ENCODE peak calls at places on chromosomes 5 and 9, in seven cellular contexts. J is DMS53; K is Calu3; T is GM13977; I is stimulated activated CD8-positive, alpha-beta memory T cell treated with anti-CD3 and anti-CD28 coated beads, Interleukin-7, amount 100 ng/mL, for 1 hour; X is hippocampal formation; V is choroid plexus epithelial cell. F is an unnamed sample.

GRCh38 chr9:127493592-127494303 is 42.4 kb downstream of the LRSAM1 start:
- DNase-seq in J (no peak), K (no peak), T (no peak), I (no peak), X (no peak), V (no peak), F (peak)

GRCh38 chr5:79841172-79841571 is 149.9 kb downstream of the MTX3 start:
- DNase-seq in J (no peak), K (no peak), T (no peak), I (no peak), X (no peak), V (no peak), F (no peak)

GRCh38 chr9:20315672-20316071 is 306.6 kb downstream of the MLLT3 start:
- DNase-seq in J (no peak), K (no peak), T (no peak), I (no peak), X (no peak), V (peak), F (no peak)

GRCh38 chr5:166724284-166724683 is 1567.2 kb upstream of the WWC1 start:
- DNase-seq in J (no peak), K (peak), T (no peak), I (no peak), X (no peak), V (no peak), F (no peak)

GRCh38 chr5:23506329-23507236 is 826 bp upstream of the PRDM9 start:
- DNase-seq in J (peak), K (no peak), T (no peak), I (no peak), X (no peak), V (peak), F (no peak)

GRCh38 chr5:55636711-55637110 is 75.4 kb downstream of the SLC38A9 start:
- DNase-seq in J (peak), K (peak), T (no peak), I (no peak), X (no peak), V (peak), F (no peak)

GRCh38 chr5:125558466-125558865 is 812.0 kb upstream of the ZNF608 start:
- DNase-seq in J (peak), K (no peak), T (no peak), I (no peak), X (no peak), V (peak), F (no peak)

GRCh38 chr9:106075991-106076390 is 381.6 kb downstream of the TMEM38B start:
- DNase-seq in J (no peak), K (peak), T (no peak), I (no peak), X (no peak), V (peak), F (no peak)

GRCh38 chr9:87307810-87308209 is 189.9 kb upstream of the DAPK1 start:
- DNase-seq in J (no peak), K (no peak), T (no peak), I (no peak), X (no peak), V (no peak), F (no peak)

GRCh38 chr9:97744710-97745708 is 47.9 kb upstream of the XPA start:
- DNase-seq in J (peak), K (no peak), T (no peak), I (no peak), X (no peak), V (no peak), F (no peak)

GRCh38 chr5:13708432-13708831 is 236.1 kb downstream of the DNAH5 start:
- DNase-seq in J (no peak), K (no peak), T (no peak), I (no peak), X (no peak), V (no peak), F (no peak)

GRCh38 chr9:88258012-88258411 is 119.7 kb upstream of the SPATA31C2 start:
- DNase-seq in J (no peak), K (no peak), T (no peak), I (no peak), X (peak), V (peak), F (peak)

GRCh38 chr5:133256276-133256675 is 204.5 kb downstream of the HSPA4 start:
- DNase-seq in J (no peak), K (no peak), T (no peak), I (no peak), X (no peak), V (no peak), F (no peak)

GRCh38 chr5:1280177-1281037 is 14.5 kb downstream of the TERT start:
- DNase-seq in J (no peak), K (no peak), T (no peak), I (no peak), X (no peak), V (no peak), F (no peak)

GRCh38 chr9:130117376-130117775 is 54.8 kb upstream of the NCS1 start:
- DNase-seq in J (no peak), K (no peak), T (no peak), I (no peak), X (no peak), V (no peak), F (no peak)

GRCh38 chr5:172133359-172134029 is 54.5 kb downstream of the STK10 start:
- DNase-seq in J (no peak), K (no peak), T (no peak), I (no peak), X (no peak), V (peak), F (peak)

GRCh38 chr5:14685757-14686156 is 21.2 kb downstream of the OTULIN start:
- DNase-seq in J (peak), K (no peak), T (peak), I (no peak), X (peak), V (peak), F (no peak)

GRCh38 chr5:124537136-124537919 is 209.1 kb downstream of the ZNF608 start:
- DNase-seq in J (no peak), K (no peak), T (no peak), I (no peak), X (no peak), V (no peak), F (no peak)

GRCh38 chr9:22469928-22470544 is 23.4 kb downstream of the DMRTA1 start:
- DNase-seq in J (peak), K (peak), T (no peak), I (no peak), X (no peak), V (peak), F (no peak)

GRCh38 chr5:149831492-149831891 is 101.4 kb downstream of the PPARGC1B start:
- DNase-seq in J (peak), K (peak), T (peak), I (no peak), X (no peak), V (peak), F (no peak)

GRCh38 chr5:14178671-14179211 is 35.6 kb downstream of the TRIO start:
- DNase-seq in J (no peak), K (no peak), T (no peak), I (no peak), X (no peak), V (peak), F (no peak)

GRCh38 chr5:159951387-159951786 is 35.1 kb downstream of the ADRA1B start:
- DNase-seq in J (peak), K (no peak), T (no peak), I (no peak), X (no peak), V (peak), F (no peak)

GRCh38 chr9:79686381-79687130 is 114.8 kb downstream of the TLE4 start:
- DNase-seq in J (no peak), K (no peak), T (no peak), I (no peak), X (no peak), V (peak), F (no peak)

GRCh38 chr9:129006328-129007034 is 21.6 kb downstream of the SH3GLB2 start:
- DNase-seq in J (peak), K (peak), T (peak), I (no peak), X (peak), V (peak), F (peak)